ENCODE peak calls at places on chromosomes 7 and 10, in six cellular contexts. H is A549, W is K562, O is GM12878, V is HepG2, S is endothelial cell of umbilical vein. K is an unnamed sample.

GRCh38 chr7:77455334-77455733 is 39.2 kb upstream of the GSAP start:
- DNase-seq in H (peak; percentile 82), W (no peak), O (no peak), V (peak; percentile 60), S (peak; percentile 60), K (no peak)

GRCh38 chr7:15920953-15921352 is 234.5 kb upstream of the MEOX2 start:
- DNase-seq in H (no peak), W (no peak), O (no peak), V (no peak), S (peak; percentile 60), K (no peak)

GRCh38 chr10:30986027-30986672 is 45.5 kb downstream of the ZNF438 start:
- DNase-seq in H (no peak), W (no peak), O (no peak), V (no peak), S (peak; percentile 69), K (peak; percentile 52)

GRCh38 chr7:123548406-123548805 is 9.2 kb downstream of the NDUFA5 start:
- DNase-seq in H (no peak), W (no peak), O (no peak), V (no peak), S (no peak), K (no peak)

GRCh38 chr7:106693659-106694353 is 32.8 kb upstream of the CCDC71L start:
- DNase-seq in H (no peak), W (no peak), O (no peak), V (no peak), S (no peak), K (peak; percentile 24)

GRCh38 chr10:14413583-14413982 is 82.9 kb upstream of the FRMD4A start:
- DNase-seq in H (no peak), W (no peak), O (no peak), V (no peak), S (no peak), K (no peak)

GRCh38 chr10:69316313-69317059 is 38.2 kb downstream of the HK1 start:
- DNase-seq in H (no peak), W (no peak), O (no peak), V (no peak), S (peak; percentile 68), K (no peak)

GRCh38 chr10:123241391-123242141 is 87.4 kb downstream of the BUB3 start:
- DNase-seq in H (no peak), W (no peak), O (no peak), V (peak; percentile 5), S (peak; percentile 4), K (peak; percentile 19)

GRCh38 chr10:113959383-113959760 is 84.3 kb upstream of the ADRB1 start:
- DNase-seq in H (peak; percentile 45), W (no peak), O (no peak), V (no peak), S (no peak), K (no peak)

GRCh38 chr7:120996333-120996982 is 7.9 kb downstream of the CPED1 start:
- DNase-seq in H (no peak), W (no peak), O (no peak), V (no peak), S (peak; percentile 85), K (peak; percentile 89)

GRCh38 chr10:96371356-96371755 is 12.6 kb upstream of the OPALIN start:
- DNase-seq in H (no peak), W (no peak), O (no peak), V (no peak), S (no peak), K (no peak)

GRCh38 chr10:48231699-48232315 is 42.7 kb downstream of the FRMPD2 start:
- DNase-seq in H (no peak), W (no peak), O (peak; percentile 64), V (no peak), S (no peak), K (no peak)

GRCh38 chr7:115015619-115016018 is 93.7 kb downstream of the MDFIC start:
- DNase-seq in H (peak; percentile 47), W (no peak), O (no peak), V (no peak), S (no peak), K (no peak)

GRCh38 chr7:69781412-69781846 is 183.2 kb downstream of the AUTS2 start:
- DNase-seq in H (peak; percentile 14), W (no peak), O (no peak), V (no peak), S (no peak), K (no peak)

GRCh38 chr7:28996836-28997235 is 38.7 kb upstream of the TRIL start:
- DNase-seq in H (no peak), W (no peak), O (no peak), V (no peak), S (no peak), K (no peak)

GRCh38 chr7:20777377-20778062 is 9.2 kb downstream of the SP8 start:
- DNase-seq in H (no peak), W (no peak), O (no peak), V (no peak), S (no peak), K (no peak)

GRCh38 chr10:130743751-130744191 is 567.8 kb downstream of the TCERG1L start:
- DNase-seq in H (no peak), W (no peak), O (no peak), V (no peak), S (no peak), K (no peak)

GRCh38 chr7:116726713-116727431 is 54.9 kb downstream of the MET start:
- DNase-seq in H (no peak), W (no peak), O (no peak), V (no peak), S (no peak), K (no peak)

GRCh38 chr10:102043456-102043855 is 12.5 kb downstream of the ARMH3 start:
- DNase-seq in H (no peak), W (peak; percentile 0), O (no peak), V (no peak), S (no peak), K (no peak)

GRCh38 chr7:1912472-1913289 is 242.6 kb downstream of the ELFN1 start:
- DNase-seq in H (no peak), W (no peak), O (no peak), V (no peak), S (no peak), K (peak; percentile 73)

GRCh38 chr7:1086588-1087461 is 1.1 kb upstream of the GPER1 start:
- DNase-seq in H (peak; percentile 53), W (peak; percentile 90), O (no peak), V (peak; percentile 68), S (peak; percentile 73), K (peak; percentile 79)

GRCh38 chr10:86583983-86584382 is 62.4 kb upstream of the WAPL start:
- DNase-seq in H (peak; percentile 55), W (no peak), O (no peak), V (peak; percentile 24), S (no peak), K (peak; percentile 33)

GRCh38 chr7:78746261-78746660 is 707.2 kb downstream of the MAGI2 start:
- DNase-seq in H (no peak), W (no peak), O (no peak), V (no peak), S (no peak), K (no peak)

GRCh38 chr7:130896898-130897514 is 163.0 kb upstream of the KLF14 start:
- DNase-seq in H (peak; percentile 91), W (peak; percentile 87), O (no peak), V (peak; percentile 52), S (peak; percentile 75), K (peak; percentile 81)
- TF ChIP-seq POLR2A in H (no peak), W (no peak), O (peak; percentile 57), V (no peak), S (peak; percentile 39), K (no peak)

DNA sequence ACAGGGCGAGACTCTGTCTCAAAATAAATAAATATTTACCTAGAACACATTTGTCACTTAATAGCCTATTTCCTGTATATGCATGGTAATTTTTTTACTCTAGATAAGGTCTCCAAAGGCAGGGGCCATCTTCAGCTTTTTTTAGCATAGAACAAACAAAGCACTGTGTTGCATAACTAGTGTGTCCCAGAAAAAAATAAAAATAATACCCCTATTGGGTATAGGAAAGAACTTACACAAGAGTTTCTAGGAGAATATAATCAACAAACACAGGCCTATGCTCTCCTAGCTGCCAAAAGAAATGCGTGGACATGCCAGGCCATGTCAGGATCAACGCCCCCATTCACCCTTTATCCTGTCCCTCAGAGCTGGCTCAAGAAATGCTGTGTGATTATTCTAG is 103.6 kb downstream of the PARD3 start:
- DNase-seq in H (no peak), W (no peak), O (no peak), V (peak; percentile 39), S (no peak), K (no peak)
- H3K4me3 ChIP-seq in H (no peak overlapping the region), W (no peak overlapping the region), O (no peak overlapping the region), V (no peak overlapping the region), S (no peak overlapping the region), K (no peak overlapping the region)

GRCh38 chr10:32381165-32381564 is 34.2 kb upstream of the EPC1 start:
- DNase-seq in H (no peak), W (no peak), O (no peak), V (no peak), S (no peak), K (no peak)

GRCh38 chr10:32379314-32379949 is 32.5 kb upstream of the EPC1 start:
- DNase-seq in H (peak; percentile 66), W (peak; percentile 41), O (no peak), V (peak; percentile 43), S (peak; percentile 71), K (peak; percentile 73)

GRCh38 chr10:32378371-32379301 is 31.7 kb upstream of the EPC1 start:
- DNase-seq in H (peak; percentile 90), W (peak; percentile 92), O (peak; percentile 72), V (peak; percentile 84), S (peak; percentile 89), K (peak; percentile 88)

GRCh38 chr10:32377458-32378370 is 30.8 kb upstream of the EPC1 start:
- DNase-seq in H (peak; percentile 57), W (peak; percentile 25), O (no peak), V (peak; percentile 37), S (peak; percentile 79), K (peak; percentile 53)

GRCh38 chr10:32379950-32380547 is 33.1 kb upstream of the EPC1 start:
- DNase-seq in H (no peak), W (no peak), O (no peak), V (no peak), S (no peak), K (no peak)
- TF ChIP-seq MYC in H (no peak), W (no peak), O (no peak), V (no peak), S (no peak), K (no peak)

GRCh38 chr10:84348431-84348830 is 20.0 kb downstream of the CCSER2 start:
- DNase-seq in H (no peak), W (no peak), O (no peak), V (no peak), S (no peak), K (no peak)
- TF ChIP-seq POLR2A in H (no peak), W (no peak), O (no peak), V (no peak), S (no peak), K (no peak)

K was measured in NB4.